ENCODE peak calls at places on chromosomes 13 and 19, in four cellular contexts. F is right lobe of liver, A is body of pancreas, U is heart left ventricle. J is an unnamed sample.
A peak's percentile ranks its signal among the peaks of the same experiment; 100 is the strongest.

GRCh38 chr13:113232208-113233003 is 23.0 kb downstream of the CUL4A start:
- DNase-seq in F (no peak), A (no peak), U (no peak), J (no peak)

GRCh38 chr13:112168771-112169170 is 101.8 kb downstream of the SOX1 start:
- DNase-seq in F (no peak), A (no peak), U (no peak), J (no peak)

GRCh38 chr13:28040977-28041376 is 52.5 kb upstream of the URAD start:
- DNase-seq in F (no peak), A (peak; percentile 9), U (no peak), J (no peak)

GRCh38 chr19:3129112-3129511 is 6.7 kb upstream of the GNA15 start:
- DNase-seq in F (no peak), A (peak; percentile 48), U (no peak), J (no peak)

GRCh38 chr19:47315125-47315821 is 5.6 kb downstream of the C5AR1 start:
- DNase-seq in F (peak; percentile 91), A (peak; percentile 84), U (peak; percentile 73), J (no peak)

GRCh38 chr19:12642506-12642905 is 24.0 kb downstream of the MAN2B1 start:
- DNase-seq in F (no peak), A (no peak), U (no peak), J (no peak)

GRCh38 chr19:47247308-47247990 is 8.9 kb upstream of the CCDC9 start:
- DNase-seq in F (peak; percentile 79), A (peak; percentile 78), U (peak; percentile 73), J (no peak)

GRCh38 chr19:7975037-7975436 is 30.4 kb downstream of the ELAVL1 start:
- DNase-seq in F (no peak), A (no peak), U (peak; percentile 67), J (no peak)

GRCh38 chr13:81986308-81986707 is 1645.4 kb upstream of the SPRY2 start:
- DNase-seq in F (no peak), A (no peak), U (no peak), J (no peak)

GRCh38 chr19:20385056-20385455 is 180.5 kb downstream of the ZNF737 start:
- DNase-seq in F (no peak), A (no peak), U (no peak), J (no peak)

DNA sequence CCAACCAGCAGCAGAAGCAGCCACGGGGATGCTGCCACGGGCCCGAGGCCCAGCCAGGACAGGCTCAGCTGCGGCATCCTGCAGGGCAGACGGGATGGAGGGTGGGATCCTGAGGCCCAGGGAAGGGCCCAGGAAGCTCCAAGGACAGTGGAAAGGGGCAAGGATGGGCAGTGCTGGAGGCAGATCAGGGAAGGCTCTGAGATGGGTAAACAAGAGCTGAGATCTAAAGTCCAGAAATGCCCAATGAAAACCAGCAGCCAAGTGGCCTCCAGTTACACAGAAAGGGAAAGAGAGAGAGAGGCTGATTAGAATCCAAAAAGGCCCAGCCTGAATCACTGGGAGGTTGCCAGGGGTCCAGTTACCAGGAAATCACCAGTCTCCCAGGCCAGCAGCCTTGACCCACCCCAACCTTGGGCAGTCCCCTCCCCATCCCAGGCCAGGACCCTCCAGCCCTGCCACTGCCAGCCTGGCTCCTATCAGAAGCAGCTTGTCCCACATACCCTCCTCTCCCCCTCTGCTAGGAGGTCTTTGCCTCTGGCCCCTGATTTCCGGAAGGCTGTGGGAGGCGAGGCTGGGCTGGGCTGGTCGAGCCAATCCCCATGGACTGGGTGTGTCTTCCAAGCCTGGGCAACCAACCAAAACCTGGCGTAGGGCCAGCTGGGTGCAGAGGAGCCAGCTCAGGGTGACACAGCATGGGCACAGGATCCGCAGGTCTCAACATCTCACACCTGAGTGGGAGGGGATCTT is at the start of gene CYP4F11:
- DNase-seq in F (peak; percentile 96), A (peak; percentile 96), U (peak; percentile 72), J (no peak)
- TF ChIP-seq POLR2A in F (peak; percentile 72), A (peak; percentile 63), U (no peak), J (no peak)

GRCh38 chr19:10335149-10336053 is 2.1 kb upstream of the RAVER1 start:
- DNase-seq in F (no peak), A (no peak), U (peak; percentile 53), J (no peak)
- H3K27ac ChIP-seq in F (peak overlapping the region; percentile 33), A (no peak overlapping the region), U (peak overlapping the region; percentile 35), J (peak overlapping the region; percentile 91)

GRCh38 chr19:42311612-42312160 is 1.4 kb upstream of the TMEM145 start:
- DNase-seq in F (no peak), A (no peak), U (no peak), J (no peak)
- H3K4me3 ChIP-seq in F (no peak overlapping the region), A (no peak overlapping the region), U (no peak overlapping the region), J (no peak overlapping the region)

GRCh38 chr13:50419896-50420295 is 404.7 kb downstream of the KCNRG start:
- DNase-seq in F (no peak), A (no peak), U (no peak), J (no peak)

GRCh38 chr13:50422181-50423148 is 407.2 kb downstream of the KCNRG start:
- DNase-seq in F (no peak), A (no peak), U (no peak), J (no peak)

GRCh38 chr13:50421457-50422130 is 406.4 kb downstream of the KCNRG start:
- DNase-seq in F (no peak), A (no peak), U (no peak), J (no peak)

GRCh38 chr13:50419466-50419865 is 404.2 kb downstream of the KCNRG start:
- DNase-seq in F (no peak), A (no peak), U (no peak), J (no peak)

GRCh38 chr13:50420720-50421456 is 405.6 kb downstream of the KCNRG start:
- DNase-seq in F (no peak), A (no peak), U (no peak), J (no peak)
- TF ChIP-seq POLR2A in F (no peak), A (no peak), U (no peak), J (no peak)

GRCh38 chr13:46165485-46166220 is 16.3 kb downstream of the LCP1 start:
- DNase-seq in F (no peak), A (no peak), U (no peak), J (no peak)

GRCh38 chr13:46166221-46166584 is 15.8 kb downstream of the LCP1 start:
- DNase-seq in F (no peak), A (no peak), U (no peak), J (no peak)

GRCh38 chr13:46168341-46168740 is 13.6 kb downstream of the LCP1 start:
- DNase-seq in F (peak; percentile 63), A (peak; percentile 52), U (peak; percentile 29), J (no peak)

GRCh38 chr13:46168818-46169217 is 13.2 kb downstream of the LCP1 start:
- DNase-seq in F (no peak), A (no peak), U (no peak), J (no peak)

DNA sequence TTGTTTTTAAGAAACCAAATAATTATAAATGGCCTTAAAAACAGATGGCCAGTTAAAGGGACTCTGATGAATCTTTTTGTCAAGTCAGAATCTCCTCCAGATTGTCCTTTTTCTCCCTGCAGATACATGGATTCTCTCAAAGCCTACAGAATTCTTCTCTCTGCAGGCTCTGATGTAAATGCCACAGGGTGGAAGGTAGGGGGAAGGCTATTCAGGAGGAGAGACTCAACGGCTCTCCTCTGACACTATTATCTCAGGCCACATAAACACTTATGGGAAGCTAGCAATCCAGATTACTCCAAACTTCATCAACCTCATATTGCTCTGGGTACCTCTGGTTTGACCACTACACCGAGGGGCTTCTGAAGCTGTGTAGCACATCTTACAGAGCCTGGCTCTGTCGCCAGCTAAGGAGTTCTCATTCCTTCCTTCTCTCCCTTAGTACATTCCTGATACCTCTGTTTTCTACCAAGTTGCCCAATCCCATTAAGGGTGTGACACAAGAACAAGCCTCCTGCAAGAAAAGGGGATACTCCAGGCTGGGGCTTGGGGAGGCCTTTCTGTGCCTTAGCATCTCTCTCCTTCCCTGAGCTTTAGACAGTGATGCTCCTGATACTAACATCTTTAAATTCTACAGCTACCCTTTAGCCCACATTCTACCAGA is 14.9 kb downstream of the LCP1 start:
- DNase-seq in F (no peak), A (no peak), U (no peak), J (no peak)
- H3K27ac ChIP-seq in F (no peak overlapping the region), A (no peak overlapping the region), U (no peak overlapping the region), J (no peak overlapping the region)